ENCODE peak calls at places on chromosomes 12 and 14, in six cellular contexts. V, O, Y, D, E and T are unnamed samples.

GRCh38 chr14:29233188-29233587 is 466.6 kb downstream of the FOXG1 start:
- DNase-seq in V (no peak), O (peak; percentile 12), Y (no peak), D (no peak), E (no peak), T (no peak)

GRCh38 chr12:54471793-54472192 is 1.6 kb downstream of the GTSF1 start:
- DNase-seq in V (no peak), O (no peak), Y (no peak), D (no peak), E (no peak), T (no peak)

GRCh38 chr12:96416033-96416790 is 16.0 kb upstream of the CDK17 start:
- DNase-seq in V (no peak), O (peak; percentile 33), Y (peak; percentile 95), D (no peak), E (peak; percentile 99), T (no peak)

GRCh38 chr12:16165506-16165905 is 112.0 kb downstream of the SLC15A5 start:
- DNase-seq in V (no peak), O (peak; percentile 33), Y (peak; percentile 47), D (no peak), E (peak; percentile 54), T (no peak)

GRCh38 chr12:50362671-50363070 is 33.7 kb downstream of the FAM186A start:
- DNase-seq in V (no peak), O (no peak), Y (no peak), D (no peak), E (no peak), T (no peak)

GRCh38 chr12:124497658-124498057 is 69.8 kb downstream of the NCOR2 start:
- DNase-seq in V (peak; percentile 88), O (no peak), Y (peak; percentile 96), D (no peak), E (peak; percentile 74), T (peak; percentile 39)

GRCh38 chr12:7090222-7090998 is 1.8 kb downstream of the C1R start:
- DNase-seq in V (peak; percentile 47), O (no peak), Y (peak; percentile 55), D (peak; percentile 53), E (peak; percentile 38), T (no peak)

GRCh38 chr12:90543393-90543792 is 411.6 kb downstream of the CCER1 start:
- DNase-seq in V (no peak), O (peak; percentile 93), Y (peak; percentile 44), D (no peak), E (peak; percentile 7), T (no peak)

GRCh38 chr14:22131749-22132476 is 457.1 kb downstream of the DAD1 start:
- DNase-seq in V (no peak), O (no peak), Y (peak; percentile 3), D (no peak), E (no peak), T (no peak)

GRCh38 chr12:26803552-26803951 is 29.4 kb downstream of the ITPR2 start:
- DNase-seq in V (no peak), O (peak; percentile 26), Y (peak; percentile 50), D (no peak), E (peak; percentile 56), T (no peak)

GRCh38 chr12:76470028-76470939 is 89.3 kb downstream of the OSBPL8 start:
- DNase-seq in V (no peak), O (peak; percentile 68), Y (peak; percentile 93), D (no peak), E (peak; percentile 89), T (peak; percentile 46)

GRCh38 chr12:8562310-8562709 is 21.6 kb upstream of the CLEC4E start:
- DNase-seq in V (no peak), O (no peak), Y (no peak), D (no peak), E (no peak), T (no peak)

GRCh38 chr14:93322886-93323596 is 9.8 kb downstream of the BTBD7 start:
- DNase-seq in V (no peak), O (no peak), Y (no peak), D (no peak), E (no peak), T (no peak)

GRCh38 chr14:88247228-88247627 is 75.8 kb downstream of the KCNK10 start:
- DNase-seq in V (no peak), O (no peak), Y (no peak), D (no peak), E (no peak), T (no peak)

GRCh38 chr12:122096591-122097149 is 18.1 kb downstream of the MLXIP start:
- DNase-seq in V (peak; percentile 84), O (peak; percentile 63), Y (peak; percentile 70), D (no peak), E (peak; percentile 97), T (no peak)

GRCh38 chr14:64937176-64937820 is 5.2 kb downstream of the GPX2 start:
- DNase-seq in V (no peak), O (no peak), Y (peak; percentile 18), D (peak; percentile 55), E (no peak), T (no peak)

GRCh38 chr14:53462931-53463778 is 310.0 kb upstream of the DDHD1 start:
- DNase-seq in V (no peak), O (no peak), Y (no peak), D (no peak), E (peak; percentile 18), T (no peak)

GRCh38 chr12:117025481-117026151 is 73.6 kb downstream of the TESC start:
- DNase-seq in V (peak; percentile 67), O (peak; percentile 77), Y (peak; percentile 61), D (peak; percentile 86), E (peak; percentile 51), T (no peak)

GRCh38 chr12:11649413-11650278 is at the start of gene ETV6:
- DNase-seq in V (peak; percentile 77), O (peak; percentile 82), Y (peak; percentile 93), D (peak; percentile 84), E (peak; percentile 84), T (peak; percentile 45)

GRCh38 chr14:91929700-91930099 is 17.8 kb downstream of the FBLN5 start:
- DNase-seq in V (no peak), O (no peak), Y (peak; percentile 40), D (no peak), E (peak; percentile 60), T (peak; percentile 29)

DNA sequence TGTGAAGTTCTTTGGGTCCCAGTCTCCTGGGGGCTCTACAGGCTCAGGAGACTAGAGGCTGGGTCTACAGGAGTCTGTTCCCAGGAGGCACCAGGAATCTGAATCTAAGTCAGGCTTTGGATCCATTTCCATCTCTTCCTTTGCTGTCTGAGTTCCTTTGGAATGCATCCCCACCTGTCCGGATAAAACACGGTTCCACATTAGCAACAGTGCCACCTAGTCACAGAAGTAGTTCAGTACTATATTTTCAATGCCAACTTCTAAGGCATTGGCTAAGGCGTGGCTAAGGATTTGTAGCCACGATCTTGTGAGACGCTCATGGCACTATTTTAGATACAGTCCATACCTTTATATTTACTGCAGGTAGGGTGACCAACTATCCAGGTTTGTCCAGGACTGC is 15.1 kb downstream of the ZC2HC1C start:
- DNase-seq in V (no peak), O (peak; percentile 23), Y (no peak), D (no peak), E (peak; percentile 38), T (no peak)
- TF ChIP-seq CTCF in V (peak; percentile 34), O (peak; percentile 27), Y (no peak), D (no peak), E (peak; percentile 57), T (no peak)

GRCh38 chr14:95815226-95815690 is 61.4 kb upstream of the TUNAR start:
- DNase-seq in V (no peak), O (no peak), Y (no peak), D (no peak), E (no peak), T (no peak)

GRCh38 chr14:95816539-95816938 is 60.1 kb upstream of the TUNAR start:
- DNase-seq in V (no peak), O (no peak), Y (no peak), D (no peak), E (no peak), T (no peak)

GRCh38 chr14:95817271-95817670 is 59.4 kb upstream of the TUNAR start:
- DNase-seq in V (no peak), O (no peak), Y (no peak), D (no peak), E (no peak), T (no peak)

GRCh38 chr14:95811813-95812212 is 64.8 kb upstream of the TUNAR start:
- DNase-seq in V (no peak), O (no peak), Y (no peak), D (no peak), E (no peak), T (no peak)

GRCh38 chr14:95814363-95815225 is 62.0 kb upstream of the TUNAR start:
- DNase-seq in V (no peak), O (no peak), Y (no peak), D (no peak), E (no peak), T (no peak)
- H3K36me3 ChIP-seq in V (no peaks in the 10 kb centered on the region), O (no peaks in the 10 kb centered on the region), Y (no peaks in the 10 kb centered on the region), D (no peaks in the 10 kb centered on the region), E (no peaks in the 10 kb centered on the region), T (no peaks in the 10 kb centered on the region)

GRCh38 chr12:30836656-30837445 is 82.1 kb upstream of the CAPRIN2 start:
- DNase-seq in V (no peak), O (no peak), Y (no peak), D (no peak), E (peak; percentile 84), T (no peak)

GRCh38 chr12:30835216-30835615 is 80.5 kb upstream of the CAPRIN2 start:
- DNase-seq in V (no peak), O (no peak), Y (no peak), D (no peak), E (no peak), T (no peak)

GRCh38 chr12:30840715-30841114 is 85.8 kb upstream of the TSPAN11 start:
- DNase-seq in V (no peak), O (no peak), Y (no peak), D (no peak), E (no peak), T (no peak)

GRCh38 chr12:30839643-30840190 is 85.0 kb upstream of the CAPRIN2 start:
- DNase-seq in V (no peak), O (no peak), Y (no peak), D (no peak), E (no peak), T (no peak)

DNA sequence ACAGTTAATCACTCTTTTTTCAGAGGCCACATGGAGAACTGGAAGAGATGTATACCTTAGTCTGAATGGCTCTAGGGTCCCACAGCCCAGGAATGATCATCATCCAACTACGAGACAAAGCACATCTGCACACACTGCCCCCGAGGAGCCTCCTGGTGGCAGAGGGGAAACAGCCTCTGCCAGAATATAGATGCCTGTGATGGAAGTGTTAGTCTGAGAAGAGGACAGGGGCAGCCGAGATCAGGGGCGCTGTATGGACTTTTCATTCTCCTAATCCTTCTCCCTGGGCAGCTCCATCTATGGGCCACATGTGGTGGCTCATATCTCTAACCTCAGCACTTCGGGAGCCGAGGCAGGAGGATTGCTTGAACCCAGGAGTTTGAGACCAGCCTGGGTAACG is 82.8 kb upstream of the CAPRIN2 start:
- DNase-seq in V (no peak), O (no peak), Y (no peak), D (no peak), E (no peak), T (no peak)
- TF ChIP-seq CTCF in V (no peak), O (no peak), Y (no peak), D (no peak), E (no peak), T (no peak)

DNA sequence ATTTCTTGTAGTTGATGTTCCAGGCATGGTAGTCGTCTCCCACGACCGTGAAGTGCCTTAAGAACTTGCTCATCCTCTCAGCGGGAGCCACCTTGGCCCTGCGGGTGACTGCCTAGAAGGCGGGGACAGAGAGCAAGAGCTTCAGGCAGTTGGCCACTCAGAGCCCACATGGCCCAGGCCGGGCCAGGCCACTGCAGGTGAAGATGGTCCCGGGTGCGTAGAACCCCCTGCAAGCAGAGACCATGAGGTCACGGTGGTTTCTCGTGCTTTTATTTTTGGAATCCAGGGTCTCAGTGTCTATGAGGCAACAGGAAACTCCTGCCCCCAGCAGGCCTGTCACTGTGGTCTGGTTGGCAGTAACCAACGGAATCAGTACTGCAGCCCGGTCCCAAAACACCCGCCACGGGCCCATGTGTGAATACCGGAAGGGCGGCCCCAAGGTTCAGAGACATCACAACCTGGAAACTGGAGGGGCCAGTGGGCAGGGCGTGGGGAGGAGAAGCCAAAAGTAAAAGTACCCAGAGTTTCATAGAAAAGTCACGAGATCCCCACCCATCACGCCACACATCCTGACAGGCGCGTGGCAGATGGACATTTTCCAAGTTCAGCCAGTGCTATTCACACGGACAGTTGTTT is 27.5 kb downstream of the HVCN1 start:
- DNase-seq in V (peak; percentile 58), O (no peak), Y (no peak), D (no peak), E (no peak), T (no peak)
- H3K36me3 ChIP-seq in V (no peaks in the 10 kb centered on the region), O (no peaks in the 10 kb centered on the region), Y (no peaks in the 10 kb centered on the region), D (no peaks in the 10 kb centered on the region), E (no peaks in the 10 kb centered on the region), T (no peaks in the 10 kb centered on the region)